ENCODE peak calls at places on chromosomes 2 and 18, in seven cellular contexts. G, X, Q, F, A, J and C are unnamed samples.

GRCh38 chr2:64362562-64363026 is 91.4 kb upstream of the LGALSL start:
- DNase-seq in J (no peak), G (peak; percentile 67), Q (no peak), X (no peak), A (no peak), F (peak; percentile 73), C (no peak)

GRCh38 chr2:196316050-196316430 is 144.7 kb upstream of the STK17B start:
- DNase-seq in Q (no peak), G (no peak), X (no peak), A (no peak), F (no peak), J (no peak), C (no peak)

GRCh38 chr2:120239488-120240287 is 13.0 kb upstream of the RALB start:
- DNase-seq in F (no peak), J (no peak), X (peak; percentile 28), A (no peak), Q (peak; percentile 35), G (no peak), C (no peak)

GRCh38 chr2:134443814-134444480 is 190.1 kb downstream of the MGAT5 start:
- DNase-seq in Q (no peak), J (no peak), F (no peak), A (no peak), G (no peak), X (no peak), C (no peak)

GRCh38 chr18:23229472-23229871 is 94.2 kb downstream of the CABLES1 start:
- DNase-seq in F (no peak), X (no peak), A (no peak), J (no peak), Q (no peak), G (no peak), C (no peak)

GRCh38 chr2:233354971-233355574 is 779 bp downstream of the DGKD start:
- DNase-seq in J (no peak), F (no peak), G (peak; percentile 49), A (peak; percentile 59), X (peak; percentile 31), Q (no peak), C (no peak)

GRCh38 chr2:181348091-181348837 is 108.9 kb upstream of the ITGA4 start:
- DNase-seq in F (no peak), G (no peak), Q (no peak), J (no peak), A (no peak), X (no peak), C (no peak)

GRCh38 chr2:155372969-155373368 is 674.5 kb downstream of the KCNJ3 start:
- DNase-seq in Q (no peak), X (no peak), G (no peak), A (no peak), J (no peak), F (peak; percentile 3), C (no peak)

GRCh38 chr2:73085691-73086090 is 14.2 kb upstream of the SFXN5 start:
- DNase-seq in X (peak; percentile 91), F (no peak), A (peak; percentile 91), G (peak; percentile 86), J (peak; percentile 77), Q (peak; percentile 87), C (peak; percentile 33)

GRCh38 chr2:202269585-202269984 is 4.0 kb downstream of the NOP58 start:
- DNase-seq in G (no peak), X (no peak), F (no peak), J (no peak), Q (no peak), A (no peak), C (no peak)

GRCh38 chr2:134675294-134675693 is 43.5 kb downstream of the TMEM163 start:
- DNase-seq in J (no peak), X (no peak), A (no peak), G (no peak), F (no peak), Q (no peak), C (no peak)

GRCh38 chr2:98389248-98389605 is 43.0 kb downstream of the CNGA3 start:
- DNase-seq in Q (no peak), X (no peak), G (no peak), A (no peak), J (no peak), F (no peak), C (no peak)

GRCh38 chr2:61157371-61158003 is 4.5 kb upstream of the C2orf74 start:
- DNase-seq in F (no peak), G (no peak), X (no peak), Q (no peak), A (no peak), J (no peak), C (no peak)

GRCh38 chr2:237453671-237454070 is 33.4 kb upstream of the MLPH start:
- DNase-seq in G (no peak), X (no peak), A (no peak), J (no peak), Q (no peak), F (no peak), C (no peak)

GRCh38 chr2:212777020-212777491 is 238.5 kb upstream of the ERBB4 start:
- DNase-seq in J (no peak), A (no peak), G (no peak), Q (peak; percentile 0), X (peak; percentile 77), F (peak; percentile 6), C (no peak)

GRCh38 chr18:24536326-24536725 is 75.9 kb downstream of the HRH4 start:
- DNase-seq in A (no peak), Q (no peak), F (no peak), J (no peak), G (no peak), X (no peak), C (no peak)

GRCh38 chr2:71880846-71881610 is 266.6 kb downstream of the CYP26B1 start:
- DNase-seq in G (peak; percentile 8), X (no peak), A (no peak), F (peak; percentile 53), Q (peak; percentile 25), J (no peak), C (no peak)

GRCh38 chr2:20604401-20604911 is 46.4 kb downstream of the HS1BP3 start:
- DNase-seq in F (no peak), J (no peak), Q (no peak), G (peak; percentile 18), X (no peak), A (no peak), C (no peak)

GRCh38 chr2:223947711-223948205 is 2.6 kb upstream of the WDFY1 start:
- DNase-seq in F (no peak), A (no peak), G (no peak), X (peak; percentile 55), Q (no peak), J (no peak), C (no peak)
- H3K27ac ChIP-seq in F (no peak overlapping the region), A (no peak overlapping the region), G (no peak overlapping the region), X (peak overlapping the region; percentile 80), Q (peak overlapping the region; percentile 42), J (no peak overlapping the region), C (no peak overlapping the region)

DNA sequence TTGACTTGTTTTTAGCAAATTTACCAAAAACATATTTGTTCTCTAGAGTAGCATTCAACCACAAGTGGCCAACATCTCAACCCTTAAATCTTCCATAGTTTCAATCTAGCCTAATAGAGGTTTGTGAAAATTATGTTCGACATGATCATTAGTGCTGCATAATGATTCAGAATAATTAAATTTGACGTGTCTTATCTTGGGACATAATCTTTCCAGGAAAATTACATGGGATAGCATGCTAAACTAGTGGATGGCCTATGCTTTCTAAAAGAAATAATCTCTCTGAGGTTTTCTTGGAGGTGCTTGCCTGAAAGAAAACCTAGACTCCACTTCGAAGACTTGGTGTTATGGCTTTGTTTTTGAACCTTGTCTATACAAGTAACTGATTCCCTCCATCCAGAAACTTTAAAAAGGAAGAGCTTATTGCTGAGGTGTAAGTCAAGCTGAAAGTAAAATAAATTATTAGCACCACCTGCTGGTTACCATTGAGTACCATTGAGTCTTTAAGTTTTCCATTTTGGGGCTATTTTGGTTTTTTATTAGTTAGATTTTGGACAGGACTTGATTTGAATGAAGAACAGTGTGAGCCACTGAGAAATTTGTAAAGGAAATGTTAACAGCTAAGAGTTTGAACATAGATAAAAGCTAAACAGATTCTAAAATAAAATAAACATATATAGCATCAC is 32.7 kb downstream of the COX7A2L start:
- DNase-seq in Q (peak; percentile 36), A (no peak), X (no peak), F (peak; percentile 7), J (no peak), G (no peak), C (no peak)
- TF ChIP-seq CTCF in Q (peak; percentile 83), A (peak; percentile 50), X (peak; percentile 36), F (peak; percentile 44), J (peak; percentile 51), G (no peak), C (peak; percentile 54)

GRCh38 chr2:167186465-167186864 is 298.2 kb downstream of the XIRP2 start:
- DNase-seq in X (no peak), F (no peak), Q (no peak), G (no peak), A (no peak), J (no peak), C (no peak)

GRCh38 chr2:167187910-167188595 is 299.8 kb downstream of the XIRP2 start:
- DNase-seq in Q (no peak), J (no peak), A (no peak), F (no peak), X (no peak), G (no peak), C (no peak)

GRCh38 chr2:167190053-167190452 is 301.8 kb downstream of the XIRP2 start:
- DNase-seq in A (no peak), F (no peak), X (no peak), Q (no peak), J (no peak), G (no peak), C (no peak)

GRCh38 chr2:167187049-167187727 is 298.9 kb downstream of the XIRP2 start:
- DNase-seq in X (no peak), G (no peak), Q (no peak), F (no peak), A (no peak), J (no peak), C (no peak)

GRCh38 chr2:167188596-167188967 is 300.3 kb downstream of the XIRP2 start:
- DNase-seq in G (no peak), A (no peak), Q (no peak), F (no peak), J (no peak), X (no peak), C (no peak)
- H3K27ac ChIP-seq in G (no peak overlapping the region), A (no peak overlapping the region), Q (no peak overlapping the region), F (no peak overlapping the region), J (no peak overlapping the region), X (no peak overlapping the region), C (no peak overlapping the region)

DNA sequence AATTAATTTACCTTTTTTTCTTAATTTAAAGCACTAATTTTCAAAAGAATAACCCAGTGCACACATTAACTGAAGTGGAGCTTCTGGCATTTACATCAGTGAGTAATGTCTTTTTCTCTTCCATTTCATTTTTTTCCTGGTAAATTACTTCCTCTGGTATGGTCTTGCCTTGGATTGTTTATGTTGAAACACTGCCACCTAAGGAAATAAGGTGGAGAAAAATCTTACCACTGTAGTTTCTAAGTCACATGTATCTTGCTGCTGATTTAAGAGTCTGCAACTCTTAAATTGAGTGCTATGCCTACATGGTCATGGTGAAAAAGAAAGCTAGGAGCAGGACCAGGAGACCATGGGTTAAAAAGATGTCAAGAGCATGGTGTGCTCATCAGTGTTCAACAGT is 51.0 kb downstream of the TTC27 start:
- DNase-seq in Q (no peak), F (peak; percentile 2), A (no peak), X (no peak), G (no peak), J (no peak), C (no peak)
- TF ChIP-seq CTCF in Q (no peak), F (no peak), A (no peak), X (no peak), G (no peak), J (no peak), C (no peak)